ENCODE peak calls at places on chromosomes 5 and 9, in seven cellular contexts. O is neuronal stem cell, K is spleen, P is A549, Y is dorsolateral prefrontal cortex, X is lung, C is PC-3. V is an unnamed sample.

GRCh38 chr9:92637331-92637730 is 32.6 kb downstream of the IPPK start:
- DNase-seq in O (no peak), Y (peak), X (no peak), C (no peak), K (peak), P (no peak), V (no peak)

GRCh38 chr9:115395511-115396021 is 277.6 kb upstream of the TNC start:
- DNase-seq in Y (no peak), C (peak), O (no peak), X (no peak), K (no peak), P (no peak), V (no peak)

GRCh38 chr9:19174127-19174921 is 47.0 kb upstream of the PLIN2 start:
- DNase-seq in P (peak), K (no peak), O (peak), C (peak), X (peak), Y (no peak), V (no peak)

GRCh38 chr9:135907446-135908333 is at the start of gene CAMSAP1:
- DNase-seq in X (peak), C (peak), P (peak), K (peak), O (peak), Y (peak), V (peak)

GRCh38 chr5:91386120-91386519 is 3.0 kb upstream of the ARRDC3 start:
- DNase-seq in Y (no peak), X (no peak), K (no peak), P (no peak), O (no peak), C (no peak), V (no peak)

GRCh38 chr5:29930316-29930715 is 1263.2 kb upstream of the CDH6 start:
- DNase-seq in X (no peak), P (peak), O (no peak), Y (no peak), K (no peak), C (peak), V (no peak)

GRCh38 chr9:2925016-2925415 is 81.1 kb upstream of the PUM3 start:
- DNase-seq in O (no peak), P (no peak), X (no peak), C (no peak), Y (no peak), K (no peak), V (no peak)

GRCh38 chr5:60652206-60652605 is 47.8 kb downstream of the DEPDC1B start:
- DNase-seq in P (peak), Y (no peak), O (no peak), C (peak), K (no peak), X (no peak), V (no peak)

GRCh38 chr9:130054820-130055219 is 1.1 kb downstream of the GPR107 start:
- DNase-seq in O (no peak), K (no peak), X (no peak), C (no peak), Y (no peak), P (no peak), V (no peak)

GRCh38 chr5:54643679-54644078 is 126.1 kb downstream of the SNX18 start:
- DNase-seq in K (no peak), C (peak), X (no peak), P (no peak), O (no peak), Y (no peak), V (no peak)

GRCh38 chr5:116942622-116943021 is 368.0 kb upstream of the SEMA6A start:
- DNase-seq in K (no peak), O (no peak), C (no peak), Y (no peak), X (no peak), P (no peak), V (no peak)

GRCh38 chr9:68472119-68472518 is 68.6 kb downstream of the TMEM252 start:
- DNase-seq in K (no peak), O (no peak), C (peak), P (no peak), X (no peak), Y (no peak), V (no peak)

GRCh38 chr5:74440341-74440740 is 200.2 kb downstream of the ENC1 start:
- DNase-seq in Y (no peak), P (no peak), K (no peak), C (no peak), O (no peak), X (no peak), V (no peak)

GRCh38 chr5:42840279-42840678 is 28.6 kb upstream of the SELENOP start:
- DNase-seq in X (peak), C (no peak), O (no peak), P (no peak), K (no peak), Y (no peak), V (no peak)

GRCh38 chr9:93582115-93582514 is 5.7 kb downstream of the PHF2 start:
- DNase-seq in P (no peak), Y (no peak), O (no peak), K (no peak), C (no peak), X (peak), V (no peak)

GRCh38 chr5:17378346-17378984 is 119.6 kb upstream of the TAF11L2 start:
- DNase-seq in O (no peak), Y (no peak), C (peak), X (no peak), K (no peak), P (peak), V (no peak)

GRCh38 chr5:4375640-4376039 is 764.5 kb upstream of the ADAMTS16 start:
- DNase-seq in K (no peak), O (no peak), Y (no peak), P (no peak), X (no peak), C (no peak), V (no peak)

GRCh38 chr9:6216951-6217350 is 1.3 kb downstream of the IL33 start:
- DNase-seq in X (no peak), C (no peak), K (no peak), Y (no peak), P (no peak), O (no peak), V (no peak)

GRCh38 chr5:45532826-45533624 is 163.2 kb downstream of the HCN1 start:
- DNase-seq in K (no peak), P (no peak), Y (no peak), O (peak), C (no peak), X (no peak), V (no peak)

GRCh38 chr5:9056046-9056445 is 489.8 kb downstream of the SEMA5A start:
- DNase-seq in O (no peak), X (no peak), Y (no peak), C (no peak), P (no peak), K (no peak), V (no peak)

GRCh38 chr9:113352006-113352405 is 2.7 kb downstream of the BSPRY start:
- DNase-seq in Y (no peak), C (peak), P (no peak), K (no peak), O (no peak), X (no peak), V (no peak)

GRCh38 chr5:11407553-11408145 is 496.6 kb downstream of the CTNND2 start:
- DNase-seq in P (no peak), Y (no peak), X (no peak), K (no peak), O (no peak), C (no peak), V (no peak)

GRCh38 chr9:116694892-116695291 is 7.8 kb downstream of the TRIM32 start:
- DNase-seq in O (no peak), C (no peak), X (no peak), Y (no peak), P (no peak), K (no peak), V (no peak)

GRCh38 chr5:91225848-91226686 is 157.1 kb downstream of the ARRDC3 start:
- DNase-seq in C (peak), P (peak), Y (no peak), K (no peak), X (peak), O (no peak), V (no peak)

GRCh38 chr5:121497176-121497575 is 354.5 kb upstream of the FTMT start:
- DNase-seq in K (no peak), O (no peak), Y (no peak), C (peak), P (no peak), X (no peak), V (no peak)

GRCh38 chr5:39015743-39016586 is 58.2 kb downstream of the RICTOR start:
- DNase-seq in Y (no peak), C (peak), O (no peak), X (no peak), K (no peak), P (peak), V (no peak)

GRCh38 chr5:3122216-3122615 is 370.7 kb upstream of the IRX2 start:
- DNase-seq in K (no peak), Y (no peak), O (no peak), C (no peak), X (no peak), P (no peak), V (no peak)

GRCh38 chr9:90872835-90873294 is 71.2 kb downstream of the SYK start:
- DNase-seq in O (no peak), P (no peak), C (no peak), K (no peak), Y (no peak), X (no peak), V (no peak)

GRCh38 chr9:75239176-75239575 is 150.9 kb downstream of the OSTF1 start:
- DNase-seq in O (no peak), Y (no peak), C (peak), X (peak), P (peak), K (no peak), V (no peak)

GRCh38 chr5:102638912-102639652 is 116.0 kb upstream of the PAM start:
- DNase-seq in O (no peak), C (peak), X (no peak), K (no peak), P (no peak), Y (no peak), V (no peak)

GRCh38 chr9:87513171-87513570 is 15.5 kb downstream of the DAPK1 start:
- DNase-seq in Y (no peak), O (no peak), K (no peak), C (no peak), P (no peak), X (no peak), V (no peak)

GRCh38 chr5:141753971-141754713 is 72.1 kb upstream of the ARAP3 start:
- DNase-seq in P (peak), O (peak), C (peak), X (no peak), K (no peak), Y (no peak), V (no peak)

GRCh38 chr5:77343165-77343564 is 132.7 kb downstream of the PDE8B start:
- DNase-seq in X (no peak), O (no peak), Y (no peak), P (no peak), K (no peak), C (peak), V (no peak)

GRCh38 chr5:109281136-109281690 is 128.6 kb downstream of the PJA2 start:
- DNase-seq in K (no peak), P (no peak), Y (no peak), O (no peak), C (no peak), X (no peak), V (no peak)

GRCh38 chr9:107749787-107750444 is 260.3 kb upstream of the KLF4 start:
- DNase-seq in X (peak), K (peak), O (no peak), C (peak), P (peak), Y (peak), V (peak)

GRCh38 chr5:79189439-79190234 is 46.3 kb upstream of the JMY start:
- DNase-seq in Y (no peak), K (no peak), P (no peak), O (no peak), C (no peak), X (no peak), V (no peak)

GRCh38 chr5:79191457-79191856 is 44.5 kb upstream of the JMY start:
- DNase-seq in P (peak), K (no peak), C (no peak), Y (no peak), O (no peak), X (no peak), V (no peak)

GRCh38 chr5:79190235-79190529 is 45.7 kb upstream of the JMY start:
- DNase-seq in C (no peak), K (no peak), X (no peak), P (no peak), O (no peak), Y (no peak), V (no peak)

DNA sequence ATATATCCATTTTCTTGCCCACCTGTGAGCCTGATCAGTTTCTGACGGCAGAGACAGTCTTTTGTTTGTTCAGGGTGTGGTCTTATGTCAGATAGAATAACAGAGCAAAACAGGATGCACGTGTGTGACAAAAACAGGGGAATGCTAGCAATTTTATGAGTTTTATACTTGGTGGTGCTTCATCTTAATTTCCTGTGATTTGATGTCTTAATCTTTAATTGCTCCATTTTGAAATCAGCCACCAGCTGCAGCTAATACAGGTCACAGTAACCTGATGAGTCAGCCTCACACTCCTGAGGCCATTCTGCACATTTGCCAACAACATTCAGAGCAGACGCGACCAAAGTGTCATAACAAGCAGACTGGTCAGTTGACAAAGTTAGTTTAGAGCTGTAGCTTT is 42.3 kb upstream of the JMY start:
- DNase-seq in K (no peak), Y (no peak), X (no peak), P (peak), C (peak), O (no peak), V (no peak)
- H3K27ac ChIP-seq in K (no peak), Y (no peak), X (no peak), P (no peak), C (no peak), O (no peak), V (no peak)

DNA sequence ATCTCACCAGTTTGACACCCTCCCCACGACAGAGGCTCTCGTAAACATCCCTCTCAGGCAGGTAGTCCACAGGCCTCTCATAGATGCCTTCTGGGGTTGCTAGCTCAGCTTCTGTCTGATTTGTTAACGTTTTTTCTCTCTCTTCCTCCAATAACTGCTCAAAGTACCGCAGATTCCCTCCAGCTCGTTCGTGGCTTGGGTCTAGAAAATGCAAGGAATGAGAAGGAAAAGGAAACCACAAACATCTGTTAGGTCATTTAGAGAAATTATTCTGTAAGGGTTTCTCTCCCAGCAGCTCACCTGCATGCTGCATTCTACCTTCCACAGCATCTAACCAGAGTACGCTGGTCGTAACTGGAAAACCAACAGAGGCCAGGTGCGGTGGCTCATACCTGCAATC is 18.5 kb downstream of the P4HA2 start:
- DNase-seq in O (no peak), P (no peak), C (no peak), K (no peak), Y (no peak), X (no peak), V (no peak)
- H3K27ac ChIP-seq in O (no peak), P (no peak), C (no peak), K (no peak), Y (no peak), X (no peak), V (no peak)

DNA sequence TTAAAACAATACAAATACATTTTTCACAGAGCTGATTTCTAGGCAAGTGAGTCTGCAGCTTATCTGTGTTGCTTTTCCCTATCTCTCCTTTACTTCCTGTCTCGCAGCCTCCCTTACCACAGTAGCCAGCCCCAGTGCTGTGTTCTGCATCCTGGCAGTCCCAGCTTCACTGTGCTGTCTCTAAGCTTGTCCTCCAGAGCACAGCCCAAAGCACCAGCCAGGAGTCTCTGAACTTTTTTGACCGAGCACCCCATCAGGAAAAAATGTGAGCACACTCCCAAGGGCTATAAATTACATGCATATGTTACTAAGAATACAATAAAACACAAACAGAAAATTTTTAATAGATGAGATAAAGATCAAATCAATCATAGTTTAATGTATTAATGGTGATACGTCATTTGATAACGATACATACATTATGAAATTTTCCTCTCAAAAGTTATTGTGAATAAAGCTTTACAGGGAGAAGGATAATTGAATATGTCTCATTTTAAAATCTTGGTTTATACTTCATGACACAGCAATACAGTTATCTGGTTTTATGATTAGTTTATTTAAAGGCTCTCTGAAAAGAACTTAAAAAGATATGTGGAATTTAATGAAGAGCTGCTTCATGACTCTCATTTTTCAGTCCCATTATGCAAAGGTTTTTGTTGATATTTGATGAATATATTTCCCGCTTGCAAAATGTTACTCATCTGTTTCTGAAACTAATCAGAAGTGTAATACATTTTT is 7.3 kb upstream of the RHOBTB3 start:
- DNase-seq in O (no peak), Y (no peak), K (no peak), P (no peak), C (no peak), X (no peak), V (no peak)
- H3K27ac ChIP-seq in O (no peak), Y (no peak), K (no peak), P (no peak), C (no peak), X (no peak), V (no peak)

DNA sequence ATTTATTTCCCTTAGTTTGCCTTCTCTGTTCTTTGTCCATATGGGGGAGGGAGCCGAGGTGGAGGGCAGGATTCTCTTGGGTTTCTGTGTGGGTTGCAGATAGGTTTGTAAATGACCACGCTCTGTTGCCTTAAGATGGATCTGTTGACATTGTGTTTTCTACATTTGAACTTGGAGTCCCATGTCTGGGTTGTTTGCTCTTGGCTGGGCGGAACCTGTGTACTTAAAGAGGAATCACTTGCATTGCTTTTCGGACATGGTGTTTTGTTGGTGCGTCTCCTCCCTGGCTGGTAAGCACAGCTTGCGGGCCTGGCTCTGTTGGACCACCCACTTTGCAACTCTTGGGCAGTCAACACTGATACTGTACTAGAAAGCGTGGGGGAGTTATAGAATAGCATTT is 45.9 kb downstream of the EHMT1 start:
- DNase-seq in Y (no peak), O (no peak), C (peak), P (peak), X (no peak), K (no peak), V (no peak)
- H3K27ac ChIP-seq in Y (no peak), O (no peak), C (peak), P (peak), X (no peak), K (no peak), V (no peak)